ENCODE peak calls at places on chromosomes 5 and 9, in five cellular contexts. J, Z, H, M and P are unnamed samples.

GRCh38 chr9:137300607-137301085 is 1.4 kb downstream of the NRARP start:
- DNase-seq in J (no peak), Z (no peak), H (no peak), M (no peak), P (no peak)

GRCh38 chr5:154371687-154372086 is 74.1 kb upstream of the SAP30L start:
- DNase-seq in J (no peak), Z (no peak), H (no peak), M (no peak), P (no peak)

GRCh38 chr5:68149189-68149588 is 66.4 kb upstream of the PIK3R1 start:
- DNase-seq in J (no peak), Z (no peak), H (no peak), M (no peak), P (no peak)

GRCh38 chr9:88808019-88808656 is 183.1 kb upstream of the S1PR3 start:
- DNase-seq in J (no peak), Z (no peak), H (no peak), M (no peak), P (no peak)

GRCh38 chr9:122095010-122095767 is 2.1 kb upstream of the TTLL11 start:
- DNase-seq in J (peak), Z (peak), H (peak), M (peak), P (peak)

GRCh38 chr5:68177676-68178075 is 37.9 kb upstream of the PIK3R1 start:
- DNase-seq in J (no peak), Z (no peak), H (no peak), M (no peak), P (no peak)

GRCh38 chr5:74116266-74116665 is 490.3 kb downstream of the ARHGEF28 start:
- DNase-seq in J (no peak), Z (no peak), H (no peak), M (no peak), P (no peak)

GRCh38 chr5:150539206-150539605 is 31.3 kb downstream of the NDST1 start:
- DNase-seq in J (no peak), Z (no peak), H (no peak), M (no peak), P (no peak)

GRCh38 chr9:111994831-111995458 is 98.3 kb downstream of the UGCG start:
- DNase-seq in J (no peak), Z (no peak), H (no peak), M (no peak), P (no peak)

GRCh38 chr9:132609829-132610228 is 27.4 kb downstream of the BARHL1 start:
- DNase-seq in J (no peak), Z (peak), H (no peak), M (no peak), P (no peak)

GRCh38 chr5:145347026-145347616 is 488.0 kb downstream of the PRELID2 start:
- DNase-seq in J (no peak), Z (peak), H (no peak), M (no peak), P (no peak)

GRCh38 chr5:20832204-20833080 is 844.4 kb upstream of the CDH18 start:
- DNase-seq in J (no peak), Z (no peak), H (no peak), M (no peak), P (no peak)

GRCh38 chr9:81529556-81530193 is 159.7 kb downstream of the TLE1 start:
- DNase-seq in J (no peak), Z (peak), H (no peak), M (no peak), P (no peak)

GRCh38 chr9:121266356-121266755 is 1.6 kb upstream of the GSN start:
- DNase-seq in J (no peak), Z (no peak), H (no peak), M (no peak), P (no peak)

GRCh38 chr5:160621503-160621902 is 199.8 kb downstream of the PTTG1 start:
- DNase-seq in J (no peak), Z (no peak), H (no peak), M (no peak), P (no peak)

GRCh38 chr5:168943999-168944398 is 356.9 kb downstream of the SLIT3 start:
- DNase-seq in J (no peak), Z (no peak), H (no peak), M (no peak), P (no peak)

GRCh38 chr5:60505796-60506195 is 194.2 kb downstream of the DEPDC1B start:
- DNase-seq in J (no peak), Z (no peak), H (no peak), M (no peak), P (no peak)
- H3K27ac ChIP-seq in J (no peak), Z (no peak), H (no peak), M (no peak), P (peak)

GRCh38 chr5:96256795-96257470 is 176.1 kb downstream of the PCSK1 start:
- DNase-seq in J (no peak), Z (peak), H (no peak), M (no peak), P (no peak)

GRCh38 chr5:96257904-96258303 is 175.1 kb downstream of the PCSK1 start:
- DNase-seq in J (no peak), Z (peak), H (no peak), M (no peak), P (no peak)

GRCh38 chr5:96260009-96260408 is 173.0 kb downstream of the PCSK1 start:
- DNase-seq in J (no peak), Z (no peak), H (no peak), M (no peak), P (no peak)

GRCh38 chr5:96259211-96259772 is 173.8 kb downstream of the PCSK1 start:
- DNase-seq in J (no peak), Z (peak), H (no peak), M (no peak), P (no peak)

DNA sequence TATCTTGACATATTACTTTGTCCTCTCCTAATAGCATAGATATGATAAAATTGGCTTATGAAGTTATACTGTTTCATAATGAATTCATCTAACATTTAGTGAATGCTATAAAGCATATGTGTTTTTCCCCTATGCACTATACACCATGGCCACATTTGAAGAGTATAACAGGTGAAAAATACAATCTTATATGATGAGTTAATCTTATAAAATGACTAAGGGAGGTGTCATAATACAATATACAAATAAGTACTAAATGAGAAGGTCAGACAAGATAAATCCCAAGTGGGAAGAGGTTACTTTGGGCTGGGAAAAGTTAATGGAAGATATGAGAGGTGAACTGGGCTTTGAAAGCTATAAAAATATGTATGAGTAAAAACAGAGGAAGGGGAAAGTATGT is 174.4 kb downstream of the PCSK1 start:
- DNase-seq in J (no peak), Z (peak), H (no peak), M (no peak), P (no peak)
- H3K27ac ChIP-seq in J (no peak), Z (peak), H (peak), M (peak), P (no peak)

GRCh38 chr9:744790-745456 is 96.6 kb upstream of the DMRT1 start:
- DNase-seq in J (no peak), Z (no peak), H (peak), M (no peak), P (no peak)
- H3K27ac ChIP-seq in J (no peak), Z (no peak), H (peak), M (peak), P (peak)

GRCh38 chr5:103259705-103260355 is 1.3 kb downstream of the MACIR start:
- DNase-seq in J (peak), Z (peak), H (no peak), M (peak), P (no peak)
- H3K27ac ChIP-seq in J (peak), Z (peak), H (peak), M (peak), P (peak)

GRCh38 chr9:113619156-113619861 is 155.8 kb downstream of the RGS3 start:
- DNase-seq in J (no peak), Z (no peak), H (peak), M (no peak), P (no peak)
- H3K27ac ChIP-seq in J (no peak), Z (no peak), H (peak), M (no peak), P (no peak)